ENCODE peak calls at places on chromosomes 7 and 10, in ten cellular contexts. U, L, P, V, K, Y, I, G, X and J are unnamed samples.

GRCh38 chr10:69407621-69408301 is 9.0 kb downstream of the TACR2 start:
- DNase-seq in U (peak; percentile 16), L (no peak), P (peak; percentile 49), V (no peak), K (no peak), Y (no peak), I (peak; percentile 56), G (peak; percentile 44), X (no peak), J (peak; percentile 58)

GRCh38 chr10:5659702-5660528 is 6.5 kb downstream of the ASB13 start:
- DNase-seq in U (no peak), L (no peak), P (peak; percentile 50), V (peak; percentile 60), K (no peak), Y (peak; percentile 83), I (no peak), G (peak; percentile 80), X (no peak), J (peak; percentile 43)

GRCh38 chr7:47327698-47328391 is 254.1 kb downstream of the TNS3 start:
- DNase-seq in U (no peak), L (no peak), P (no peak), V (no peak), K (no peak), Y (peak; percentile 96), I (no peak), G (peak; percentile 87), X (peak; percentile 7), J (no peak)

GRCh38 chr7:5284304-5285281 is 1.9 kb downstream of the SLC29A4 start:
- DNase-seq in U (no peak), L (no peak), P (peak; percentile 70), V (peak; percentile 69), K (no peak), Y (no peak), I (no peak), G (peak; percentile 77), X (no peak), J (peak; percentile 83)

GRCh38 chr7:134943785-134944400 is 42.4 kb upstream of the AGBL3 start:
- DNase-seq in U (peak; percentile 6), L (no peak), P (peak; percentile 72), V (peak; percentile 43), K (no peak), Y (no peak), I (no peak), G (peak; percentile 13), X (no peak), J (peak; percentile 44)

GRCh38 chr7:70696139-70696782 is 435.7 kb upstream of the GALNT17 start:
- DNase-seq in U (no peak), L (no peak), P (peak; percentile 60), V (no peak), K (no peak), Y (peak; percentile 24), I (no peak), G (no peak), X (no peak), J (no peak)

GRCh38 chr10:132707121-132707775 is 78.7 kb downstream of the NKX6-2 start:
- DNase-seq in U (no peak), L (no peak), P (no peak), V (no peak), K (no peak), Y (no peak), I (peak; percentile 24), G (peak; percentile 7), X (no peak), J (no peak)

GRCh38 chr7:116354171-116354545 is 143.8 kb downstream of the TES start:
- DNase-seq in U (no peak), L (no peak), P (no peak), V (no peak), K (no peak), Y (peak; percentile 37), I (no peak), G (no peak), X (no peak), J (peak; percentile 26)

GRCh38 chr10:44981172-44982113 is 2.8 kb upstream of the DEPP1 start:
- DNase-seq in U (no peak), L (no peak), P (peak; percentile 67), V (peak; percentile 53), K (no peak), Y (peak; percentile 87), I (no peak), G (peak; percentile 75), X (peak; percentile 66), J (peak; percentile 63)

GRCh38 chr7:124776153-124776552 is 10.6 kb upstream of the GPR37 start:
- DNase-seq in U (no peak), L (no peak), P (no peak), V (no peak), K (no peak), Y (no peak), I (no peak), G (no peak), X (no peak), J (no peak)

GRCh38 chr7:100623951-100624824 is 11.8 kb downstream of the MOSPD3 start:
- DNase-seq in U (no peak), L (no peak), P (no peak), V (no peak), K (no peak), Y (no peak), I (no peak), G (no peak), X (no peak), J (no peak)

GRCh38 chr10:58781873-58782488 is 269.3 kb downstream of the BICC1 start:
- DNase-seq in U (peak; percentile 4), L (no peak), P (peak; percentile 40), V (peak; percentile 30), K (no peak), Y (peak; percentile 51), I (no peak), G (peak; percentile 23), X (no peak), J (peak; percentile 51)

GRCh38 chr10:101485681-101486554 is 102.1 kb downstream of the POLL start:
- DNase-seq in U (no peak), L (no peak), P (no peak), V (no peak), K (no peak), Y (peak; percentile 21), I (no peak), G (no peak), X (no peak), J (no peak)

GRCh38 chr10:1939016-1939415 is 201.7 kb upstream of the ADARB2 start:
- DNase-seq in U (peak; percentile 11), L (peak; percentile 43), P (no peak), V (no peak), K (no peak), Y (no peak), I (peak; percentile 58), G (no peak), X (no peak), J (no peak)

GRCh38 chr7:47361746-47362215 is 220.1 kb downstream of the TNS3 start:
- DNase-seq in U (no peak), L (no peak), P (peak; percentile 20), V (no peak), K (no peak), Y (peak; percentile 76), I (no peak), G (peak; percentile 76), X (peak; percentile 77), J (no peak)

GRCh38 chr10:132115736-132116135 is 50.0 kb downstream of the JAKMIP3 start:
- DNase-seq in U (no peak), L (no peak), P (no peak), V (no peak), K (no peak), Y (peak; percentile 51), I (peak; percentile 27), G (no peak), X (no peak), J (no peak)

GRCh38 chr10:123930340-123931001 is 38.9 kb upstream of the CPXM2 start:
- DNase-seq in U (no peak), L (no peak), P (no peak), V (no peak), K (no peak), Y (peak; percentile 89), I (no peak), G (no peak), X (peak; percentile 92), J (no peak)

GRCh38 chr7:17690030-17690429 is 250.3 kb downstream of the SNX13 start:
- DNase-seq in U (no peak), L (no peak), P (peak; percentile 38), V (no peak), K (no peak), Y (peak; percentile 88), I (no peak), G (peak; percentile 35), X (peak; percentile 91), J (no peak)

GRCh38 chr7:81676813-81677212 is 93.0 kb downstream of the HGF start:
- DNase-seq in U (no peak), L (no peak), P (peak; percentile 28), V (no peak), K (no peak), Y (peak; percentile 16), I (no peak), G (no peak), X (no peak), J (no peak)

GRCh38 chr10:99926925-99927718 is 82.6 kb downstream of the DNMBP start:
- DNase-seq in U (no peak), L (no peak), P (no peak), V (no peak), K (no peak), Y (peak; percentile 58), I (no peak), G (peak; percentile 46), X (no peak), J (no peak)

GRCh38 chr7:19215421-19215820 is 70.2 kb upstream of the FERD3L start:
- DNase-seq in U (no peak), L (no peak), P (no peak), V (no peak), K (no peak), Y (peak; percentile 65), I (no peak), G (peak; percentile 11), X (peak; percentile 58), J (no peak)

GRCh38 chr10:69815099-69815498 is 13.4 kb downstream of the COL13A1 start:
- DNase-seq in U (no peak), L (no peak), P (no peak), V (no peak), K (no peak), Y (no peak), I (no peak), G (no peak), X (no peak), J (no peak)

GRCh38 chr7:110590415-110590814 is 500.5 kb upstream of the LRRN3 start:
- DNase-seq in U (no peak), L (no peak), P (peak; percentile 30), V (no peak), K (no peak), Y (no peak), I (no peak), G (no peak), X (no peak), J (no peak)

GRCh38 chr10:82768040-82768439 is 893.0 kb downstream of the NRG3 start:
- DNase-seq in U (no peak), L (no peak), P (peak; percentile 12), V (no peak), K (no peak), Y (no peak), I (no peak), G (no peak), X (no peak), J (no peak)

GRCh38 chr10:16606421-16606820 is 84.7 kb upstream of the C1QL3 start:
- DNase-seq in U (no peak), L (no peak), P (no peak), V (no peak), K (no peak), Y (no peak), I (no peak), G (no peak), X (no peak), J (no peak)

GRCh38 chr7:105782391-105783063 is 93.9 kb downstream of the ATXN7L1 start:
- DNase-seq in U (no peak), L (no peak), P (no peak), V (no peak), K (no peak), Y (peak; percentile 82), I (no peak), G (no peak), X (peak; percentile 58), J (no peak)

GRCh38 chr7:149859881-149860280 is 13.9 kb upstream of the ATP6V0E2 start:
- DNase-seq in U (no peak), L (no peak), P (no peak), V (no peak), K (no peak), Y (no peak), I (peak; percentile 8), G (no peak), X (no peak), J (no peak)

GRCh38 chr7:157022681-157023588 is 12.5 kb upstream of the MNX1 start:
- DNase-seq in U (no peak), L (no peak), P (no peak), V (no peak), K (no peak), Y (no peak), I (no peak), G (no peak), X (no peak), J (no peak)